ENCODE peak calls at places on chromosomes 7 and 10, in seven cellular contexts. W is NCI-H2107, B is DMS79, C is T follicular helper cell, S is neuronal stem cell, X is right atrium auricular region, I is NCI-H1092 treated with DMSO at 0.1 percent for 48 hours. E is an unnamed sample.

GRCh38 chr10:23702977-23703414 is 264.1 kb downstream of the OTUD1 start:
- DNase-seq in C (peak; percentile 40), S (peak; percentile 67), I (peak; percentile 30), B (no peak), W (peak; percentile 7), X (no peak), E (peak; percentile 71)

GRCh38 chr10:63553031-63553430 is 31.8 kb downstream of the REEP3 start:
- DNase-seq in I (no peak), B (no peak), C (no peak), X (no peak), W (no peak), S (no peak), E (no peak)

GRCh38 chr10:62733654-62734293 is 70.7 kb upstream of the ADO start:
- DNase-seq in S (no peak), X (no peak), W (no peak), B (no peak), I (no peak), C (no peak), E (no peak)

GRCh38 chr7:94422136-94422535 is 27.4 kb downstream of the COL1A2 start:
- DNase-seq in X (no peak), I (no peak), W (no peak), C (no peak), B (no peak), S (no peak), E (no peak)

GRCh38 chr7:140342732-140343514 is 55.4 kb downstream of the SLC37A3 start:
- DNase-seq in I (peak; percentile 19), C (no peak), S (no peak), W (peak; percentile 34), B (peak; percentile 11), X (no peak), E (peak; percentile 29)

GRCh38 chr10:29578457-29578856 is 56.3 kb downstream of the SVIL start:
- DNase-seq in X (no peak), S (no peak), B (no peak), I (no peak), C (no peak), W (no peak), E (no peak)

GRCh38 chr7:136912339-136912738 is 43.9 kb downstream of the CHRM2 start:
- DNase-seq in W (no peak), I (no peak), C (no peak), X (no peak), S (no peak), B (no peak), E (no peak)

GRCh38 chr10:12787297-12787696 is 214.2 kb downstream of the CCDC3 start:
- DNase-seq in X (no peak), W (no peak), B (no peak), S (no peak), I (no peak), C (no peak), E (no peak)

GRCh38 chr10:52533986-52534385 is 219.9 kb downstream of the DKK1 start:
- DNase-seq in W (no peak), I (no peak), S (no peak), C (no peak), X (no peak), B (no peak), E (no peak)

GRCh38 chr10:61188691-61189090 is 244.7 kb upstream of the RHOBTB1 start:
- DNase-seq in S (no peak), I (no peak), X (no peak), W (no peak), C (no peak), B (no peak), E (no peak)

GRCh38 chr7:8386926-8387550 is 46.4 kb upstream of the NXPH1 start:
- DNase-seq in I (no peak), C (no peak), S (no peak), B (no peak), X (no peak), W (no peak), E (peak; percentile 30)

GRCh38 chr7:6589829-6590644 is at the start of gene INTS15:
- DNase-seq in C (peak; percentile 72), W (peak; percentile 67), S (peak; percentile 83), I (peak; percentile 77), X (no peak), B (peak; percentile 30), E (peak; percentile 88)

GRCh38 chr7:29113384-29114102 is 32.8 kb downstream of the CPVL start:
- DNase-seq in S (no peak), C (no peak), W (no peak), X (no peak), B (no peak), I (peak; percentile 26), E (no peak)

GRCh38 chr7:78510580-78511188 is 712.1 kb downstream of the PHTF2 start:
- DNase-seq in I (peak; percentile 56), S (peak; percentile 31), W (no peak), X (no peak), C (no peak), B (no peak), E (peak; percentile 40)

GRCh38 chr7:107811934-107812333 is 8.9 kb upstream of the SLC26A3 start:
- DNase-seq in C (no peak), B (no peak), S (no peak), I (no peak), X (no peak), W (no peak), E (no peak)

GRCh38 chr10:122154034-122154732 is 116.9 kb upstream of the BTBD16 start:
- DNase-seq in S (no peak), B (no peak), X (no peak), W (no peak), I (no peak), C (no peak), E (no peak)

GRCh38 chr10:21720090-21720489 is 186.1 kb downstream of the MLLT10 start:
- DNase-seq in X (no peak), S (no peak), B (no peak), C (no peak), I (no peak), W (no peak), E (peak; percentile 84)

GRCh38 chr7:4818000-4818794 is 42.8 kb downstream of the AP5Z1 start:
- DNase-seq in X (no peak), B (no peak), I (no peak), C (no peak), S (no peak), W (no peak), E (peak; percentile 16)

GRCh38 chr7:107048783-107049418 is 4.4 kb downstream of the PRKAR2B start:
- DNase-seq in S (no peak), X (no peak), W (no peak), B (no peak), C (no peak), I (no peak), E (no peak)

GRCh38 chr10:55668326-55668922 is 692.6 kb downstream of the ZWINT start:
- DNase-seq in W (no peak), I (no peak), S (no peak), X (no peak), B (no peak), C (no peak), E (no peak)

GRCh38 chr7:151010002-151010306 is 14.3 kb downstream of the ATG9B start:
- DNase-seq in S (no peak), W (no peak), C (no peak), B (no peak), X (no peak), I (no peak), E (no peak)

GRCh38 chr10:112332509-112333228 is 41.2 kb upstream of the ACSL5 start:
- DNase-seq in S (no peak), X (peak; percentile 40), W (no peak), B (no peak), C (no peak), I (peak; percentile 3), E (no peak)

GRCh38 chr10:88049204-88049603 is 185.8 kb downstream of the PTEN start:
- DNase-seq in X (no peak), C (no peak), B (no peak), W (no peak), I (no peak), S (no peak), E (no peak)

GRCh38 chr10:61791216-61791615 is 110.3 kb upstream of the ARID5B start:
- DNase-seq in B (no peak), W (no peak), S (no peak), I (no peak), X (no peak), C (no peak), E (no peak)

GRCh38 chr10:33295851-33296250 is 38.6 kb downstream of the NRP1 start:
- DNase-seq in I (no peak), W (no peak), S (no peak), X (no peak), C (no peak), B (no peak), E (no peak)

GRCh38 chr7:117296066-117296465 is 26.8 kb downstream of the WNT2 start:
- DNase-seq in S (no peak), X (no peak), I (no peak), B (peak; percentile 32), C (no peak), W (no peak), E (no peak)

GRCh38 chr10:132919374-132920100 is 22.8 kb downstream of the CFAP46 start:
- DNase-seq in C (no peak), I (no peak), B (no peak), X (no peak), S (no peak), W (no peak), E (no peak)

GRCh38 chr10:62814901-62815372 is 1.2 kb downstream of the EGR2 start:
- DNase-seq in B (no peak), W (no peak), C (no peak), S (peak; percentile 18), X (no peak), I (no peak), E (no peak)

GRCh38 chr10:87925570-87925969 is 62.1 kb downstream of the PTEN start:
- DNase-seq in C (no peak), W (peak; percentile 19), I (peak; percentile 76), B (peak; percentile 60), S (no peak), X (no peak), E (no peak)

GRCh38 chr7:26912351-26912750 is 48.0 kb upstream of the SKAP2 start:
- DNase-seq in X (no peak), W (no peak), C (no peak), B (no peak), I (no peak), S (no peak), E (no peak)

GRCh38 chr10:128043259-128044045 is 82.8 kb downstream of the MKI67 start:
- DNase-seq in S (no peak), W (no peak), B (no peak), I (no peak), X (no peak), C (no peak), E (no peak)

GRCh38 chr10:114542373-114542772 is 115.7 kb downstream of the ABLIM1 start:
- DNase-seq in X (no peak), C (no peak), W (no peak), B (no peak), S (no peak), I (no peak), E (no peak)

GRCh38 chr10:23106508-23106907 is 11.1 kb downstream of the MSRB2 start:
- DNase-seq in W (peak; percentile 7), S (no peak), B (peak; percentile 14), X (no peak), C (no peak), I (peak; percentile 7), E (no peak)

GRCh38 chr10:94361161-94361794 is 1.5 kb downstream of the NOC3L start:
- DNase-seq in I (no peak), X (no peak), S (no peak), W (peak; percentile 2), C (peak; percentile 1), B (no peak), E (no peak)

GRCh38 chr7:925601-926000 is 28.9 kb downstream of the ADAP1 start:
- DNase-seq in I (no peak), C (no peak), B (no peak), W (no peak), X (no peak), S (no peak), E (no peak)

E was measured in retina.